ENCODE peak calls at places on chromosome 13, in seven cellular contexts. K is cardiac muscle cell; M is CD8-positive, alpha-beta T cell; T is left ventricle myocardium inferior; Q is colonic mucosa; I is ovary; S is right lobe of liver. Z is an unnamed sample.

GRCh38 chr13:106468207-106468606 is 67.3 kb downstream of the EFNB2 start:
- DNase-seq in K (no peak), M (no peak), T (peak; percentile 44), Q (no peak), I (no peak), S (no peak), Z (peak; percentile 48)

GRCh38 chr13:43994999-43995859 is 115.5 kb downstream of the LACC1 start:
- DNase-seq in K (no peak), M (no peak), T (no peak), Q (peak; percentile 49), I (no peak), S (no peak), Z (no peak)

GRCh38 chr13:40114305-40114896 is 458.9 kb downstream of the COG6 start:
- DNase-seq in K (no peak), M (no peak), T (no peak), Q (no peak), I (no peak), S (no peak), Z (no peak)

GRCh38 chr13:66855110-66855509 is 375.0 kb downstream of the PCDH9 start:
- DNase-seq in K (no peak), M (no peak), T (no peak), Q (no peak), I (no peak), S (no peak), Z (no peak)

GRCh38 chr13:94112227-94112626 is 367.3 kb downstream of the DCT start:
- DNase-seq in K (no peak), M (no peak), T (no peak), Q (no peak), I (no peak), S (no peak), Z (peak; percentile 42)

GRCh38 chr13:26867451-26868067 is 107.0 kb upstream of the GPR12 start:
- DNase-seq in K (peak; percentile 70), M (no peak), T (no peak), Q (peak; percentile 19), I (no peak), S (no peak), Z (no peak)

GRCh38 chr13:97460004-97460756 is 26.2 kb downstream of the RAP2A start:
- DNase-seq in K (no peak), M (no peak), T (no peak), Q (no peak), I (no peak), S (no peak), Z (no peak)

GRCh38 chr13:95335667-95336066 is 34.4 kb upstream of the ABCC4 start:
- DNase-seq in K (no peak), M (no peak), T (no peak), Q (no peak), I (no peak), S (no peak), Z (no peak)

GRCh38 chr13:43087960-43088580 is 64.7 kb downstream of the DNAJC15 start:
- DNase-seq in K (no peak), M (no peak), T (no peak), Q (no peak), I (no peak), S (no peak), Z (no peak)

GRCh38 chr13:19567820-19568534 is 6.6 kb upstream of the TPTE2 start:
- DNase-seq in K (no peak), M (no peak), T (no peak), Q (no peak), I (no peak), S (no peak), Z (no peak)

DNA sequence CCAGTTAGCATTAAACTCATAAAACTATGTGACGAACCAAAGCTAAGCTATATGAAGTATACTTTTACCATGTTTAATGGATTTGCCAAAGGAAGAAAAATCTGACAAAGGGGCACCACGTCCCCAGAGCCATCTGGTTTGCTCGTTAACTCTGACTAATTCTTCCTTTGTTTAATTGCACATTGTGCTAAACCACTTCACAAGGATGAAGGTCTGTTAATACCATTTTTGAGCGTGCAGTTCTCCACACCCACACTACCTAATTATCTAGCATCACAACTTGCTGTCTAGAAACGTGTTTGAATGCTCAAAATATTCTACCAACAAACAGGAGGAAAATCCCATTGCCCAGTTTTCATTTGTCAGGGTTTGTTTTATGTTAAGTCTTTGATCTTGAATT is 74.8 kb downstream of the COL4A1 start:
- DNase-seq in K (no peak), M (no peak), T (no peak), Q (no peak), I (no peak), S (no peak), Z (no peak)
- H3K36me3 ChIP-seq in K (no peaks in the 10 kb centered on the region), M (no peaks in the 10 kb centered on the region), T (peaks cover 7% of the 10 kb centered on the region), Q (no peaks in the 10 kb centered on the region), I (no peaks in the 10 kb centered on the region), S (no peaks in the 10 kb centered on the region), Z (no peaks in the 10 kb centered on the region)

GRCh38 chr13:49714757-49715156 is 23.5 kb upstream of the EBPL start:
- DNase-seq in K (no peak), M (no peak), T (no peak), Q (no peak), I (no peak), S (no peak), Z (no peak)

GRCh38 chr13:49711218-49711863 is 20.1 kb upstream of the EBPL start:
- DNase-seq in K (no peak), M (no peak), T (no peak), Q (no peak), I (no peak), S (no peak), Z (no peak)

GRCh38 chr13:49716615-49717014 is 25.3 kb upstream of the EBPL start:
- DNase-seq in K (no peak), M (no peak), T (no peak), Q (no peak), I (no peak), S (no peak), Z (no peak)
- H3K36me3 ChIP-seq in K (peaks cover 41% of the 10 kb centered on the region), M (peaks cover 7% of the 10 kb centered on the region), T (peaks cover 76% of the 10 kb centered on the region), Q (no peaks in the 10 kb centered on the region), I (no peaks in the 10 kb centered on the region), S (no peaks in the 10 kb centered on the region), Z (no peaks in the 10 kb centered on the region)

DNA sequence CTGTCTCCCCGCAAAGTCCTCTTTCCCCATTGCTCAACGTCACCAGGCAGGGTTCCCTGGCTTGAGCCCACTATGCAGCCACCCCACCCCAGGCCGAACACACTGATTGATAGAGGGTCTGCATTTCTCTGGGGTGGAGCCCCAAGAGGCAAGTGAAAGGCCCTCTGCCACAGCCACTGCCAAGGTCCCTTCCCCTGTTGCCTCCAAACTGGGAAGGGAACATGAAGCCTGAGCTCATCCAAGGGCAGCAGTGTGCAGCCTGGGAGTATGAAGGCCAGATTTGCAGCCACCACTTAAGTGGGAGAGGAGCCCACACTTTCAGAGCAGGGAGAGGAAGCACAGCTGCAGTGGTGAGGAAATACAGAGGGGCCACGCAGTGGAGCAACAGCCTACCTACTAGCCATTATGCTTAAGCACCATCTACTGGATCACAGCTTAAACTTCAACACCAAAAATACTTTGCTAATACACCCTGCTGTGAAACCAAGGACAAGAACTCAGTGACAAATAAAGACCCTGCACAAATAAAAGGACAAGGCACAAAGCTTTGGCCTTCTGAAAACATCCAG is 48.6 kb downstream of the UBL3 start:
- DNase-seq in K (no peak), M (no peak), T (no peak), Q (no peak), I (no peak), S (no peak), Z (no peak)
- H3K36me3 ChIP-seq in K (no peaks in the 10 kb centered on the region), M (no peaks in the 10 kb centered on the region), T (no peaks in the 10 kb centered on the region), Q (no peaks in the 10 kb centered on the region), I (no peaks in the 10 kb centered on the region), S (no peaks in the 10 kb centered on the region), Z (no peaks in the 10 kb centered on the region)

GRCh38 chr13:32376642-32377418 is 51.1 kb downstream of the N4BP2L1 start:
- DNase-seq in K (no peak), M (no peak), T (no peak), Q (no peak), I (no peak), S (no peak), Z (no peak)
- H3K36me3 ChIP-seq in K (no peaks in the 10 kb centered on the region), M (no peaks in the 10 kb centered on the region), T (no peaks in the 10 kb centered on the region), Q (no peaks in the 10 kb centered on the region), I (no peaks in the 10 kb centered on the region), S (no peaks in the 10 kb centered on the region), Z (no peaks in the 10 kb centered on the region)

GRCh38 chr13:113534236-113534860 is 43.8 kb upstream of the DCUN1D2 start:
- DNase-seq in K (no peak), M (no peak), T (no peak), Q (no peak), I (no peak), S (no peak), Z (peak; percentile 26)
- H3K36me3 ChIP-seq in K (peaks cover 2% of the 10 kb centered on the region), M (no peaks in the 10 kb centered on the region), T (peaks cover 43% of the 10 kb centered on the region), Q (no peaks in the 10 kb centered on the region), I (no peaks in the 10 kb centered on the region), S (peaks cover 3% of the 10 kb centered on the region), Z (peaks cover 11% of the 10 kb centered on the region)

GRCh38 chr13:49914947-49915346 is 21.2 kb downstream of the SPRYD7 start:
- DNase-seq in K (no peak), M (no peak), T (no peak), Q (no peak), I (no peak), S (no peak), Z (no peak)
- H3K36me3 ChIP-seq in K (peaks cover 15% of the 10 kb centered on the region), M (no peaks in the 10 kb centered on the region), T (peaks cover 80% of the 10 kb centered on the region), Q (no peaks in the 10 kb centered on the region), I (no peaks in the 10 kb centered on the region), S (peaks cover 4% of the 10 kb centered on the region), Z (peaks cover 6% of the 10 kb centered on the region)

DNA sequence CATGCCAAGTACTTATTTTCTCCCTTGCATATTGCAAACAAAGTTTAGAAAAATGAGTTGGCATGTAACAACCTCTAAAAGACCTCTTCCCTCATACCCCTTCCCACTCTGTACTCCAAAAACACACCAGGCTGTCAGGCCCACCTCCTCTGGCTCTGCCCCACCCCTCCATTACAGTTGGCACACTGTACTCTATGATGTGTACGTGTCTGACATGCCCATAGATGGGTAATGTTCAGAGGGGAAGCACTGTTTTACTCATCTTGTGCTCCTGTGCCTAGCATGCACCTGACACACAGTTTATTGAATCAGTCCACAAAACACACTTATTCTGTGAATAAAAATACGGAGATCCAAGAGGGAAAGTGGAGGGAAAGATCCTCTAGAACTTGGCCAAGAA is 45.6 kb downstream of the SERPINE3 start:
- DNase-seq in K (no peak), M (no peak), T (no peak), Q (no peak), I (no peak), S (no peak), Z (no peak)
- H3K36me3 ChIP-seq in K (peaks cover 25% of the 10 kb centered on the region), M (peaks cover 5% of the 10 kb centered on the region), T (peaks cover 25% of the 10 kb centered on the region), Q (no peaks in the 10 kb centered on the region), I (no peaks in the 10 kb centered on the region), S (peaks cover 23% of the 10 kb centered on the region), Z (no peaks in the 10 kb centered on the region)

DNA sequence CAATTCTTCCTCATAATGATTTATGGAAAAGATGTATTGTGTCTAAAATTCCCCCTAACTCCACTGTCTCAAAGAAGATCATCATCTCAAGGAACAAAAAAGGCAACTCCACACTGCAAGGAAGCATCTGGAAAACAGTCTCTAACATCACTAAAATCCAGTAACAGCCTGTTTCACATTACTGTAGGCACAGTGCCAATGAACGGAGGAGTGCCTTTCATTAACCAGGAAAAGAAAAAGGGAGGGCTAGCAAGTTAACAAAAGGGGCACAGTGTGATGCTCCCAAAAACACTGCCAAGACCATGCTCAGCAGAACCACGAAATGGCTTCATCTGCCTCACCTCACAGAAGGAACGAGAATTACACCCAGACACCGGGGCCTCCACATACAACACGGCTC is 8.5 kb downstream of the TMTC4 start:
- DNase-seq in K (no peak), M (no peak), T (no peak), Q (no peak), I (peak; percentile 25), S (no peak), Z (no peak)
- H3K36me3 ChIP-seq in K (peaks cover 17% of the 10 kb centered on the region), M (peaks cover 28% of the 10 kb centered on the region), T (peaks cover 69% of the 10 kb centered on the region), Q (no peaks in the 10 kb centered on the region), I (no peaks in the 10 kb centered on the region), S (peaks cover 34% of the 10 kb centered on the region), Z (no peaks in the 10 kb centered on the region)